ENCODE peak calls at places on chromosomes 12 and 14, in five cellular contexts. X is heart right ventricle; O is lower lobe of right lung; G is CD4-positive, alpha-beta T cell; Y is fibroblast of lung. J is an unnamed sample. For H3K9me3, the result is how much of the 10 kb centered on the place peaks cover.

GRCh38 chr12:130116791-130117190 is 45.5 kb upstream of the FZD10 start:
- DNase-seq in X (no peak), O (no peak), G (no peak), Y (no peak), J (no peak)

GRCh38 chr12:39443704-39444234 is 849 bp upstream of the KIF21A start:
- DNase-seq in X (no peak), O (no peak), G (no peak), Y (peak), J (no peak)

GRCh38 chr14:58732387-58732786 is 94.6 kb downstream of the DACT1 start:
- DNase-seq in X (no peak), O (no peak), G (no peak), Y (no peak), J (no peak)

GRCh38 chr12:21129906-21130305 is 1.1 kb upstream of the SLCO1B1 start:
- DNase-seq in X (no peak), O (no peak), G (no peak), Y (peak), J (no peak)

GRCh38 chr12:26870491-26871419 is 37.8 kb upstream of the ITPR2 start:
- DNase-seq in X (peak), O (peak), G (no peak), Y (peak), J (no peak)

GRCh38 chr12:72602616-72603015 is 330.4 kb downstream of the TRHDE start:
- DNase-seq in X (no peak), O (no peak), G (no peak), Y (no peak), J (no peak)

GRCh38 chr12:109703684-109704083 is 9.9 kb upstream of the FAM222A start:
- DNase-seq in X (no peak), O (no peak), G (no peak), Y (no peak), J (no peak)

GRCh38 chr12:89782807-89783206 is 74.2 kb upstream of the ATP2B1 start:
- DNase-seq in X (no peak), O (no peak), G (no peak), Y (no peak), J (no peak)

GRCh38 chr14:23449314-23449713 is 13.9 kb upstream of the MYH7 start:
- DNase-seq in X (no peak), O (no peak), G (no peak), Y (no peak), J (no peak)

GRCh38 chr14:35877276-35877675 is 51.1 kb downstream of the BRMS1L start:
- DNase-seq in X (no peak), O (no peak), G (no peak), Y (peak), J (no peak)

GRCh38 chr12:69338120-69338859 is 9.9 kb upstream of the LYZ start:
- DNase-seq in X (no peak), O (no peak), G (no peak), Y (no peak), J (no peak)

GRCh38 chr12:51721281-51721940 is 127.1 kb downstream of the FIGNL2 start:
- DNase-seq in X (peak), O (peak), G (peak), Y (peak), J (no peak)

GRCh38 chr12:129973236-129973961 is 69.6 kb upstream of the TMEM132D start:
- DNase-seq in X (no peak), O (no peak), G (no peak), Y (no peak), J (no peak)

GRCh38 chr12:75489613-75490210 is 9.2 kb downstream of the GLIPR1 start:
- DNase-seq in X (no peak), O (no peak), G (no peak), Y (peak), J (no peak)

GRCh38 chr12:10119072-10119471 is 10.9 kb downstream of the CLEC7A start:
- DNase-seq in X (no peak), O (no peak), G (no peak), Y (no peak), J (no peak)

GRCh38 chr14:104657114-104657524 is 32.3 kb upstream of the INF2 start:
- DNase-seq in X (no peak), O (no peak), G (no peak), Y (no peak), J (no peak)

GRCh38 chr14:59277659-59278058 is 89.2 kb downstream of the DAAM1 start:
- DNase-seq in X (no peak), O (no peak), G (no peak), Y (no peak), J (no peak)

GRCh38 chr12:10211101-10211974 is 1.3 kb upstream of the GABARAPL1 start:
- DNase-seq in X (no peak), O (peak), G (no peak), Y (peak), J (no peak)

GRCh38 chr14:101123639-101124525 is 220.4 kb upstream of the RTL1 start:
- DNase-seq in X (no peak), O (no peak), G (no peak), Y (peak), J (no peak)

GRCh38 chr12:119964123-119964522 is 24.9 kb upstream of the BICDL1 start:
- DNase-seq in X (no peak), O (no peak), G (no peak), Y (no peak), J (no peak)

GRCh38 chr12:130592641-130593040 is 123.5 kb downstream of the RIMBP2 start:
- DNase-seq in X (no peak), O (no peak), G (no peak), Y (no peak), J (no peak)

GRCh38 chr14:62015248-62015647 is 253.0 kb downstream of the SNAPC1 start:
- DNase-seq in X (no peak), O (no peak), G (no peak), Y (peak), J (no peak)

GRCh38 chr12:65603428-65604351 is 220.6 kb upstream of the HMGA2 start:
- DNase-seq in X (peak), O (peak), G (no peak), Y (peak), J (no peak)

GRCh38 chr12:20368653-20369163 is 371 bp downstream of the PDE3A start:
- DNase-seq in X (peak), O (no peak), G (no peak), Y (peak), J (no peak)

GRCh38 chr14:22194669-22195068 is 394.4 kb downstream of the DAD1 start:
- DNase-seq in X (no peak), O (no peak), G (no peak), Y (no peak), J (no peak)

GRCh38 chr14:49875640-49876198 is 17.2 kb upstream of the ARF6 start:
- DNase-seq in X (no peak), O (no peak), G (no peak), Y (no peak), J (no peak)

GRCh38 chr12:13179159-13180074 is 17.1 kb upstream of the EMP1 start:
- DNase-seq in X (no peak), O (peak), G (peak), Y (peak), J (no peak)

GRCh38 chr14:103998027-103998426 is 55.7 kb upstream of the RD3L start:
- DNase-seq in X (no peak), O (no peak), G (no peak), Y (no peak), J (no peak)

GRCh38 chr14:77406718-77407117 is 16.6 kb downstream of the NOXRED1 start:
- DNase-seq in X (no peak), O (no peak), G (no peak), Y (peak), J (no peak)

GRCh38 chr14:77407158-77407557 is 16.2 kb downstream of the NOXRED1 start:
- DNase-seq in X (no peak), O (no peak), G (no peak), Y (peak), J (no peak)

GRCh38 chr14:77406086-77406485 is 17.2 kb downstream of the NOXRED1 start:
- DNase-seq in X (no peak), O (no peak), G (no peak), Y (peak), J (no peak)

GRCh38 chr14:77403798-77404197 is 19.5 kb downstream of the NOXRED1 start:
- DNase-seq in X (no peak), O (no peak), G (no peak), Y (no peak), J (no peak)

DNA sequence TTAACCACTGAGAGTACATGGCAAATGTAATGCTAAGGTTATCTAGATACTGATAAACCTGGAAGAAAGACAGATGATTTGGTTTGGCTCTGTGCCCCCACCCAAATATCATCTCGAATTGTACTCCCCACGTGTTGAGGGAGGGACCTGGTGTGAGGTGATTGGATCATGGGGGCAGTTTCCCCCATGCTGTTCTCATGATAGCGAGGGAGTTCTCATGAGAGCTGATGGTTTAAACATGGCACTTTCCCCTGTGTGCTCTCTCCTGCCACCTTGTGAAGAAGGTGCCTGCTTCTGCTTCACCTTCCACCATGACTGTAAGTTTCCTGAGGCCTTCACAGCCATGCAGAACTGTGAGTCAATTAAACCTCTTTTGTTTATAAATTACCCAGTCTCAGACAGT is 14.2 kb downstream of the NOXRED1 start:
- DNase-seq in X (no peak), O (no peak), G (no peak), Y (peak), J (no peak)
- TF ChIP-seq CTCF in X (no peak), O (no peak), G (no peak), Y (peak), J (no peak)

GRCh38 chr12:132966676-132967415 is 10.7 kb upstream of the ZNF605 start:
- DNase-seq in X (no peak), O (no peak), G (no peak), Y (no peak), J (no peak)
- H3K9me3 ChIP-seq in X (under half), O (under half), G (under half), Y (under half), J (under half)

GRCh38 chr14:87014854-87015253 is 978.1 kb downstream of the GALC start:
- DNase-seq in X (no peak), O (no peak), G (no peak), Y (no peak), J (no peak)
- TF ChIP-seq CTCF in X (no peak), O (no peak), G (no peak), Y (peak), J (no peak)

GRCh38 chr14:87254331-87254730 is 738.7 kb downstream of the GALC start:
- DNase-seq in X (no peak), O (no peak), G (no peak), Y (no peak), J (no peak)
- H3K9me3 ChIP-seq in X (under half), O (under half), G (under half), Y (under half), J (under half)

DNA sequence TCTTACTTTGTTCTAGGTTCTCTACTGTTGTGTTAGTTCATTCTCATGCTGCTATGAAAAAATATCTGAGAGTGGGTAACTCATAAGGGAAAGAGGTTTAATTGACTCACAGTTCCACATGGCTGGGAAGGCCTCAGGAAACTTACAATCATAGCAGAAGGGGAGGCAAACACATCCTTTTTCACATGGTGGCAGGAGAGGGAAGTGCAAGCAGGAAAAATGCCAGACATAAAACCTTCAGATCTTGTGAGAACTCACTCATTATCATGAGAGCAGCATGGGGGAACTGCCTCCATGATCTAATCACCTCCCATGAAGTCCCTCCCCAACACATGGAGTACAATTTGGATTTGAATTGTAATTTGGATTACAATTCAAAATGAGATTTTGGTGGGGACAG is 69.6 kb downstream of the MGST1 start:
- DNase-seq in X (no peak), O (no peak), G (no peak), Y (no peak), J (no peak)
- TF ChIP-seq CTCF in X (no peak), O (no peak), G (no peak), Y (no peak), J (no peak)

GRCh38 chr14:105929327-105930081 is 403.1 kb downstream of the TMEM121 start:
- DNase-seq in X (no peak), O (peak), G (no peak), Y (no peak), J (no peak)

GRCh38 chr14:105933238-105933637 is 406.9 kb downstream of the TMEM121 start:
- DNase-seq in X (no peak), O (no peak), G (no peak), Y (no peak), J (no peak)

GRCh38 chr14:105927661-105928060 is 401.3 kb downstream of the TMEM121 start:
- DNase-seq in X (no peak), O (peak), G (no peak), Y (no peak), J (no peak)

GRCh38 chr14:105931808-105932483 is 405.6 kb downstream of the TMEM121 start:
- DNase-seq in X (no peak), O (no peak), G (no peak), Y (no peak), J (no peak)

DNA sequence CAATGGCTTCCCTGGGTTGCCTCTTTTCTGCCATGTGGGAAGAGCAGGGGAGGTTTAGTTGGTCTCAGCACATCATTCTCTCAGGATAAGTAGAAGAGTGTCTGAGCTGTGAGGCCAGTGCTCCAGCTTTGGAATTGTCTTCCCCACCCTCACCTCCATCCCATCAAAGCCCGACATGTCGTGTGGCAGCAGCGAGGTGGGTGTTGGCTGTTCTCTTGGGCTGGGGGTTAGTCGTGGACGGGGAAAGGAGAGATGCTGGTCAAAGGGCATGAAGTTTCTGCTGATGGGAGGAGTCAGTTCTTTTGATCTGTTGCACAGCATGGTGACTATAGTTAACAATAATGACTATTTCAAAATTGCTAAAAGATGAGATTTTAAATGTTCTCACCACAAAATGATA is 404.2 kb downstream of the TMEM121 start:
- DNase-seq in X (no peak), O (no peak), G (no peak), Y (no peak), J (no peak)
- H3K9me3 ChIP-seq in X (under half), O (under half), G (under half), Y (under half), J (under half)

GRCh38 chr14:68523994-68524725 is 268.7 kb downstream of the ZFP36L1 start:
- DNase-seq in X (no peak), O (no peak), G (no peak), Y (no peak), J (no peak)
- TF ChIP-seq CTCF in X (peak), O (peak), G (no peak), Y (peak), J (peak)

GRCh38 chr12:71436696-71437095 is 2.9 kb upstream of the LGR5 start:
- DNase-seq in X (no peak), O (no peak), G (no peak), Y (no peak), J (no peak)
- H3K9me3 ChIP-seq in X (under half), O (under half), G (under half), Y (under half), J (under half)

J was measured in esophagus squamous epithelium.